ENCODE peak calls at places on chromosomes 6 and 20, in nine cellular contexts. J is mesendoderm; E is Peyer's patch; V is AG09319; H is fibroblast of mammary gland; G is cardiac muscle cell; C is NCI-H1092 treated with DMSO at 0.1 percent for 48 hours; Z is effector CD8-positive, alpha-beta T cell; K is T-helper 17 cell. A is an unnamed sample.

GRCh38 chr6:157034433-157035230 is 257.5 kb downstream of the ARID1B start:
- DNase-seq in J (peak), E (no peak), V (no peak), H (peak), G (peak), C (peak), Z (no peak), K (no peak), A (peak)

GRCh38 chr6:42230320-42231034 is 12.8 kb upstream of the MRPS10 start:
- DNase-seq in J (peak), E (no peak), V (no peak), H (no peak), G (no peak), C (no peak), Z (no peak), K (no peak), A (peak)

GRCh38 chr20:57638173-57638894 is 18.1 kb upstream of the ZBP1 start:
- DNase-seq in J (no peak), E (no peak), V (no peak), H (peak), G (peak), C (no peak), Z (no peak), K (no peak), A (no peak)

GRCh38 chr6:63574554-63574900 is 2.2 kb downstream of the LOC128125822 start:
- DNase-seq in J (no peak), E (no peak), V (no peak), H (no peak), G (no peak), C (no peak), Z (no peak), K (no peak), A (no peak)

GRCh38 chr6:125779924-125780539 is 10.7 kb upstream of the NCOA7 start:
- DNase-seq in J (peak), E (peak), V (peak), H (peak), G (peak), C (peak), Z (peak), K (peak), A (peak)

GRCh38 chr6:133953634-133954415 is 801 bp downstream of the TBPL1 start:
- DNase-seq in J (peak), E (no peak), V (no peak), H (no peak), G (no peak), C (no peak), Z (no peak), K (no peak), A (no peak)

GRCh38 chr6:18823782-18824386 is 436.7 kb downstream of the RNF144B start:
- DNase-seq in J (peak), E (no peak), V (no peak), H (peak), G (peak), C (no peak), Z (no peak), K (no peak), A (peak)

GRCh38 chr6:168044521-168045130 is 34.4 kb downstream of the FRMD1 start:
- DNase-seq in J (no peak), E (no peak), V (no peak), H (no peak), G (no peak), C (no peak), Z (no peak), K (no peak), A (no peak)

GRCh38 chr6:164039954-164040375 is 625.4 kb downstream of the QKI start:
- DNase-seq in J (no peak), E (peak), V (no peak), H (peak), G (peak), C (no peak), Z (no peak), K (no peak), A (no peak)

GRCh38 chr6:17497701-17498100 is 102.4 kb upstream of the FAM8A1 start:
- DNase-seq in J (no peak), E (no peak), V (no peak), H (no peak), G (no peak), C (no peak), Z (no peak), K (no peak), A (no peak)

GRCh38 chr20:58693226-58694006 is 816 bp downstream of the NPEPL1 start:
- DNase-seq in J (peak), E (no peak), V (no peak), H (no peak), G (no peak), C (peak), Z (no peak), K (no peak), A (no peak)

GRCh38 chr20:38113401-38114325 is 51.4 kb downstream of the TGM2 start:
- DNase-seq in J (peak), E (peak), V (no peak), H (no peak), G (peak), C (peak), Z (no peak), K (no peak), A (no peak)

GRCh38 chr6:43494321-43494720 is 15.8 kb downstream of the LRRC73 start:
- DNase-seq in J (no peak), E (no peak), V (no peak), H (no peak), G (no peak), C (no peak), Z (no peak), K (no peak), A (no peak)

GRCh38 chr6:42402184-42402583 is 49.5 kb downstream of the TRERF1 start:
- DNase-seq in J (no peak), E (no peak), V (no peak), H (peak), G (peak), C (no peak), Z (no peak), K (no peak), A (peak)

GRCh38 chr6:131182991-131183425 is 47.7 kb downstream of the AKAP7 start:
- DNase-seq in J (peak), E (no peak), V (no peak), H (peak), G (peak), C (no peak), Z (no peak), K (no peak), A (peak)

GRCh38 chr20:53809242-53809641 is 215.6 kb upstream of the ZNF217 start:
- DNase-seq in J (peak), E (no peak), V (no peak), H (no peak), G (no peak), C (no peak), Z (no peak), K (no peak), A (no peak)

GRCh38 chr6:35071347-35071994 is 69.7 kb downstream of the TCP11 start:
- DNase-seq in J (peak), E (no peak), V (no peak), H (no peak), G (no peak), C (no peak), Z (no peak), K (no peak), A (no peak)

GRCh38 chr20:51628533-51629398 is 86.2 kb upstream of the NFATC2 start:
- DNase-seq in J (no peak), E (no peak), V (no peak), H (peak), G (peak), C (no peak), Z (no peak), K (no peak), A (peak)

GRCh38 chr20:23652926-23653325 is 15.2 kb upstream of the CST3 start:
- DNase-seq in J (no peak), E (no peak), V (no peak), H (no peak), G (no peak), C (no peak), Z (no peak), K (no peak), A (no peak)

GRCh38 chr6:44742828-44743372 is 355.4 kb downstream of the CDC5L start:
- DNase-seq in J (no peak), E (no peak), V (no peak), H (no peak), G (no peak), C (no peak), Z (no peak), K (no peak), A (no peak)

GRCh38 chr6:113352029-113352801 is 504.9 kb upstream of the MARCKS start:
- DNase-seq in J (no peak), E (no peak), V (no peak), H (peak), G (peak), C (no peak), Z (no peak), K (no peak), A (peak)

GRCh38 chr6:107489636-107490567 is at the start of gene SOBP:
- DNase-seq in J (peak), E (peak), V (no peak), H (peak), G (peak), C (peak), Z (peak), K (no peak), A (peak)

GRCh38 chr6:150590448-150590847 is 9.2 kb upstream of the PLEKHG1 start:
- DNase-seq in J (no peak), E (no peak), V (no peak), H (no peak), G (no peak), C (no peak), Z (no peak), K (no peak), A (no peak)

GRCh38 chr6:105781248-105781647 is 304.9 kb upstream of the PRDM1 start:
- DNase-seq in J (no peak), E (no peak), V (no peak), H (no peak), G (no peak), C (no peak), Z (no peak), K (no peak), A (no peak)

GRCh38 chr6:87274660-87275273 is 47.6 kb upstream of the SMIM8 start:
- DNase-seq in J (no peak), E (no peak), V (peak), H (peak), G (peak), C (no peak), Z (no peak), K (no peak), A (peak)

GRCh38 chr20:58130156-58130555 is 98.3 kb downstream of the ANKRD60 start:
- DNase-seq in J (no peak), E (no peak), V (no peak), H (no peak), G (no peak), C (no peak), Z (no peak), K (no peak), A (no peak)

GRCh38 chr20:25356294-25356933 is 34.2 kb downstream of the ABHD12 start:
- DNase-seq in J (no peak), E (no peak), V (no peak), H (no peak), G (no peak), C (peak), Z (no peak), K (no peak), A (no peak)